ENCODE peak calls at places on chromosomes 13 and 19, in five cellular contexts. E is mammary epithelial cell, R is NB4, N is osteocyte, W is neural crest cell. V is an unnamed sample.

GRCh38 chr19:15123031-15123890 is 16.1 kb downstream of the SYDE1 start:
- DNase-seq in E (no peak), W (no peak), N (no peak), R (no peak), V (no peak)

GRCh38 chr19:8363803-8364771 is at the start of gene ANGPTL4:
- DNase-seq in W (peak), E (peak), N (peak), R (peak), V (peak)

GRCh38 chr13:27149702-27150101 is 21.9 kb downstream of the USP12 start:
- DNase-seq in E (no peak), R (no peak), N (no peak), W (no peak), V (no peak)

GRCh38 chr13:95833713-95834112 is 156.8 kb downstream of the DNAJC3 start:
- DNase-seq in E (peak), W (no peak), R (no peak), N (no peak), V (peak)

GRCh38 chr13:94332360-94333040 is 147.0 kb downstream of the DCT start:
- DNase-seq in W (no peak), E (no peak), N (no peak), R (no peak), V (no peak)

GRCh38 chr19:55446060-55446459 is 3.0 kb upstream of the SHISA7 start:
- DNase-seq in E (peak), R (no peak), W (no peak), N (no peak), V (no peak)

GRCh38 chr19:44840811-44841210 is 5.3 kb upstream of the NECTIN2 start:
- DNase-seq in E (no peak), N (no peak), R (no peak), W (no peak), V (no peak)

GRCh38 chr13:109939105-109939504 is 152.7 kb upstream of the IRS2 start:
- DNase-seq in N (no peak), R (no peak), W (no peak), E (no peak), V (no peak)

GRCh38 chr19:872266-872951 is 12.9 kb downstream of the CFD start:
- DNase-seq in E (peak), N (peak), W (peak), R (peak), V (peak)

GRCh38 chr13:24323739-24324075 is 14.3 kb downstream of the C1QTNF9 start:
- DNase-seq in E (no peak), N (no peak), W (no peak), R (no peak), V (no peak)

GRCh38 chr19:2474232-2475017 is 1.5 kb upstream of the GADD45B start:
- DNase-seq in R (peak), E (peak), W (peak), N (peak), V (peak)

GRCh38 chr13:59680429-59681024 is 483.2 kb downstream of the DIAPH3 start:
- DNase-seq in E (peak), N (no peak), R (peak), W (no peak), V (peak)

GRCh38 chr13:50387124-50387581 is 371.9 kb downstream of the KCNRG start:
- DNase-seq in R (peak), N (no peak), E (no peak), W (no peak), V (peak)

GRCh38 chr19:45767881-45768643 is 990 bp downstream of the SIX5 start:
- DNase-seq in N (no peak), R (peak), W (peak), E (peak), V (peak)

GRCh38 chr13:77859450-77859849 is 59.2 kb downstream of the EDNRB start:
- DNase-seq in E (no peak), N (no peak), R (no peak), W (no peak), V (no peak)